ENCODE peak calls at places on chromosome 5, in five cellular contexts. C, D, W, R and H are unnamed samples.

GRCh38 chr5:65394078-65394477 is 87.6 kb downstream of the ADAMTS6 start:
- DNase-seq in C (peak; percentile 67), D (peak; percentile 6), W (no peak), R (no peak), H (peak; percentile 90)

GRCh38 chr5:128101676-128102075 is 18.1 kb downstream of the SLC12A2 start:
- DNase-seq in C (no peak), D (no peak), W (no peak), R (no peak), H (no peak)

GRCh38 chr5:110086658-110087388 is 397.1 kb downstream of the MAN2A1 start:
- DNase-seq in C (peak; percentile 89), D (no peak), W (no peak), R (peak; percentile 32), H (peak; percentile 90)

GRCh38 chr5:170200876-170201275 is 31.9 kb upstream of the C5orf58 start:
- DNase-seq in C (no peak), D (no peak), W (no peak), R (no peak), H (no peak)

GRCh38 chr5:67165524-67166459 is 30.8 kb downstream of the CD180 start:
- DNase-seq in C (no peak), D (peak; percentile 88), W (peak; percentile 86), R (peak; percentile 78), H (peak; percentile 87)

GRCh38 chr5:82364497-82364896 is 86.3 kb upstream of the RPS23 start:
- DNase-seq in C (peak; percentile 40), D (peak; percentile 35), W (no peak), R (no peak), H (peak; percentile 89)

GRCh38 chr5:15933481-15934207 is 245.9 kb downstream of the MARCHF11 start:
- DNase-seq in C (no peak), D (no peak), W (no peak), R (no peak), H (peak; percentile 11)

GRCh38 chr5:113693621-113694130 is 180.2 kb downstream of the YTHDC2 start:
- DNase-seq in C (no peak), D (no peak), W (no peak), R (no peak), H (no peak)

GRCh38 chr5:27318701-27319100 is 280.3 kb upstream of the CDH9 start:
- DNase-seq in C (no peak), D (no peak), W (no peak), R (no peak), H (no peak)

GRCh38 chr5:138454121-138454520 is 11.2 kb upstream of the EGR1 start:
- DNase-seq in C (no peak), D (no peak), W (no peak), R (no peak), H (no peak)

GRCh38 chr5:175384724-175385552 is 59.0 kb downstream of the DRD1 start:
- DNase-seq in C (no peak), D (no peak), W (no peak), R (no peak), H (no peak)

GRCh38 chr5:110951373-110951791 is 120.1 kb upstream of the TSLP start:
- DNase-seq in C (peak; percentile 44), D (no peak), W (no peak), R (no peak), H (peak; percentile 16)

GRCh38 chr5:130978475-130978874 is 186.6 kb downstream of the HINT1 start:
- DNase-seq in C (no peak), D (no peak), W (no peak), R (no peak), H (peak; percentile 11)

GRCh38 chr5:151015974-151016587 is 4.3 kb upstream of the GPX3 start:
- DNase-seq in C (no peak), D (no peak), W (no peak), R (no peak), H (no peak)

GRCh38 chr5:147396070-147396469 is 113.8 kb downstream of the DPYSL3 start:
- DNase-seq in C (no peak), D (no peak), W (peak; percentile 66), R (no peak), H (peak; percentile 46)

GRCh38 chr5:176133289-176133870 is 104.8 kb upstream of the SIMC1 start:
- DNase-seq in C (no peak), D (no peak), W (no peak), R (no peak), H (no peak)

GRCh38 chr5:142543951-142544753 is 141.7 kb downstream of the FGF1 start:
- DNase-seq in C (no peak), D (no peak), W (no peak), R (no peak), H (peak; percentile 35)

GRCh38 chr5:168651654-168652053 is 72.5 kb upstream of the PANK3 start:
- DNase-seq in C (no peak), D (no peak), W (no peak), R (peak; percentile 9), H (peak; percentile 94)

GRCh38 chr5:59597690-59598546 is 295.6 kb downstream of the PDE4D start:
- DNase-seq in C (no peak), D (no peak), W (no peak), R (no peak), H (no peak)

GRCh38 chr5:1797855-1798254 is 1.8 kb downstream of the MRPL36 start:
- DNase-seq in C (no peak), D (no peak), W (no peak), R (peak; percentile 38), H (no peak)
- H3K4me3 ChIP-seq in C (no peak overlapping the region), D (no peak overlapping the region), W (no peak overlapping the region), R (peak overlapping the region; percentile 30), H (no peak overlapping the region)

GRCh38 chr5:5080790-5081189 is 59.3 kb upstream of the ADAMTS16 start:
- DNase-seq in C (peak; percentile 69), D (no peak), W (no peak), R (no peak), H (no peak)

GRCh38 chr5:5078009-5078897 is 61.9 kb upstream of the ADAMTS16 start:
- DNase-seq in C (peak; percentile 54), D (no peak), W (no peak), R (peak; percentile 4), H (no peak)

GRCh38 chr5:5077236-5077635 is 62.9 kb upstream of the ADAMTS16 start:
- DNase-seq in C (no peak), D (no peak), W (no peak), R (no peak), H (no peak)

DNA sequence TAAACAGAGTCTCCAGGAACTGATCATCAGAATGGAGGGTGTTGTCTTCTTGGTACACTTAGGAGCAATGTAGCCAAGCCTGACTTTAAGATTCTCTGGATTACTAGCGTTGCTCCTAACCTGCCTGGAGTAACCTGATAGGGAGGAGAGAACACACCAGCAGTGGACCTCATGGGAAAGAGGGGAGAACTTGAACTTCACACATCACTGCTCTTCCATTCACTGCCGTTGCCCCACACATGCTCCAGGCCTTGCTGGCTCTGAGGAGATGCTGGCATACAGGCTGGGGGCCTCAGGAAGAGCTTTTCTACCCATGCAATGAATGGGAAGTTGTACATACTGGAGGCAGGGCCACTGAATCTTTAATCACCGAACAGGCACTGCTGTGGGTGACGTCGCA is 60.3 kb upstream of the ADAMTS16 start:
- DNase-seq in C (no peak), D (no peak), W (no peak), R (no peak), H (no peak)
- TF ChIP-seq CTCF in C (no peak), D (no peak), W (no peak), R (no peak), H (no peak)

GRCh38 chr5:88678780-88679491 is 204.0 kb downstream of the MEF2C start:
- DNase-seq in C (no peak), D (no peak), W (no peak), R (no peak), H (no peak)

GRCh38 chr5:88676637-88677481 is 206.1 kb downstream of the MEF2C start:
- DNase-seq in C (no peak), D (no peak), W (no peak), R (no peak), H (no peak)

GRCh38 chr5:88679638-88680037 is 203.3 kb downstream of the MEF2C start:
- DNase-seq in C (no peak), D (no peak), W (no peak), R (no peak), H (no peak)

GRCh38 chr5:88677502-88677901 is 205.5 kb downstream of the MEF2C start:
- DNase-seq in C (no peak), D (no peak), W (no peak), R (no peak), H (no peak)

GRCh38 chr5:88677943-88678779 is 204.8 kb downstream of the MEF2C start:
- DNase-seq in C (no peak), D (no peak), W (no peak), R (peak; percentile 40), H (no peak)
- H3K4me3 ChIP-seq in C (no peak overlapping the region), D (no peak overlapping the region), W (no peak overlapping the region), R (peak overlapping the region; percentile 49), H (no peak overlapping the region)

DNA sequence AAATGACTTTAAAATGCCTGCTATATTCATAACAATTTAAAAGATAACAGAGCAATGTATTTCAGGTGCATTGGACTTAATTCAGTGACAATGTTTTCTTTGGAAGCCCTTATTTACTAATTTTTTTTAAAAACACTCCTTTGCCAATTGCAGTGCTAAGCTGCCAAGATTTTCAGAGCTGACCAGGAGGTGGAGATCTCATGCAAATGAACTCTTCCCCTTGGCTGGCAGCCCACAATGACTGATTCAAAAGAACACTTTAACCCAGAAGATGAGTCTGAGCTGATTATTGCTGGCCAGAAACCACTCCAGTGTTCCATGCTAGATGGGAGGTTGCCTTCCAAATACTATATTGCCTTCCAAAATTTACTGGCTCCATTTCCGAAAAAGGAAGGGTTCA is 128.3 kb upstream of the CCNH start:
- DNase-seq in C (peak; percentile 10), D (peak; percentile 72), W (peak; percentile 60), R (peak; percentile 8), H (peak; percentile 67)
- TF ChIP-seq CTCF in C (peak; percentile 37), D (no peak), W (no peak), R (no peak), H (no peak)

DNA sequence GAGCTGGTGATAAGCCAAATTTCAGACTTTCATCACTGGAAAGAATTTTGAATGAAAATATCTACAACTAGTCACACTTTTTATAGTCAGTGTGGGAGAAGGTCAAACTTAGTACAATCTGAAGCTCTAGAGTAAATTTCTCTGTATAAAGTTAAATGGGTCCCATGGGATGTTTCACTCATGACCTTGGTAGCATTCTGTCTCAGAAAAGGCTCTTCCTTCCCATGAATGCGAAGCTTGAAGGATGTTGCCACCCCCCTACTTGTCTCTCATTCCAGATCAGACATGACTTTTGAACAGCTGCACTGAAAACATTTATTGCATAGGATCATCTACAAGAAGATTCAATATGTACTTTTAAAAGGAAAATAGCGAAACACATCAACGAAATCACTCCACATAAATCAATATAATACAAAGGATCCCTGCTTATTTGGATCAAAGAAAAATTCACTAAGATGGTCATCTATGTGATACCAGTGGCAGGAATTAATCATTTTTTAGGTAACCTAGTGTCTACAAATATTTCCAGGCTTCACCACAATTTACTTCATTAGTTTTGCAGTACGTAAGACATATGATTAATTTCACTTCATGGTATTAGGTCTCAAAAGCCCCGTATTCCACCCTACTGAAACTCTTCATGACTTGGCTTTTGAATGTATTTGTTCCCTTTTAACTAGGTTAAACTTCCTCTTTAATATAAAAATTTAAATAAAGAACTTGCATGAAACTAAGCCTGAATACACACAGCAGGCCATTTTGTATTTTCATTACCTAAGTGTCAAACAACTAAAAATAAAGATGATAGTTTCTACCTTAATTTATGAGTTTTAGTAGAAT is 4.4 kb downstream of the ST8SIA4 start:
- DNase-seq in C (no peak), D (no peak), W (no peak), R (peak; percentile 75), H (no peak)
- H3K4me3 ChIP-seq in C (no peak overlapping the region), D (no peak overlapping the region), W (no peak overlapping the region), R (peak overlapping the region; percentile 100), H (no peak overlapping the region)

GRCh38 chr5:88724201-88724600 is 158.8 kb downstream of the MEF2C start:
- DNase-seq in C (no peak), D (no peak), W (no peak), R (peak; percentile 26), H (peak; percentile 38)
- TF ChIP-seq CTCF in C (peak; percentile 49), D (no peak), W (no peak), R (no peak), H (peak; percentile 22)